ENCODE peak calls at places on chromosomes 4 and X, in nine cellular contexts. U, G, H, L, R, E, T, V and N are unnamed samples.

GRCh38 chrX:19775830-19776498 is 111.4 kb downstream of the SH3KBP1 start:
- DNase-seq in U (no peak), G (no peak), H (no peak), L (no peak), R (no peak), E (no peak), T (no peak), V (no peak), N (no peak)

GRCh38 chrX:69431417-69431816 is 72.7 kb upstream of the NALF2 start:
- DNase-seq in U (no peak), G (no peak), H (no peak), L (no peak), R (no peak), E (no peak), T (no peak), V (no peak), N (no peak)

GRCh38 chrX:34778961-34779360 is 121.9 kb upstream of the TMEM47 start:
- DNase-seq in U (no peak), G (no peak), H (no peak), L (no peak), R (no peak), E (no peak), T (no peak), V (no peak), N (no peak)

GRCh38 chrX:133685806-133686205 is 270.5 kb upstream of the GPC4 start:
- DNase-seq in U (no peak), G (no peak), H (no peak), L (no peak), R (no peak), E (no peak), T (no peak), V (no peak), N (no peak)

GRCh38 chrX:11416600-11416999 is 123.4 kb downstream of the AMELX start:
- DNase-seq in U (no peak), G (no peak), H (no peak), L (no peak), R (no peak), E (no peak), T (no peak), V (no peak), N (no peak)

GRCh38 chrX:132615396-132616131 is 126.7 kb upstream of the MBNL3 start:
- DNase-seq in U (no peak), G (no peak), H (no peak), L (peak), R (peak), E (peak), T (no peak), V (no peak), N (no peak)

GRCh38 chrX:2958199-2958598 is 29.1 kb upstream of the ARSD start:
- DNase-seq in U (no peak), G (no peak), H (no peak), L (no peak), R (no peak), E (no peak), T (no peak), V (no peak), N (no peak)

GRCh38 chrX:38489341-38489740 is 72.0 kb upstream of the TSPAN7 start:
- DNase-seq in U (no peak), G (no peak), H (no peak), L (no peak), R (no peak), E (no peak), T (no peak), V (no peak), N (no peak)

GRCh38 chr4:164828945-164829344 is 48.0 kb upstream of the APELA start:
- DNase-seq in U (no peak), G (no peak), H (no peak), L (no peak), R (no peak), E (no peak), T (no peak), V (no peak), N (no peak)

GRCh38 chr4:112857461-112857860 is 192.0 kb upstream of the ANK2 start:
- DNase-seq in U (no peak), G (no peak), H (no peak), L (no peak), R (peak), E (no peak), T (no peak), V (no peak), N (no peak)

GRCh38 chrX:15336023-15336413 is 695 bp upstream of the PIGA start:
- DNase-seq in U (no peak), G (no peak), H (no peak), L (no peak), R (peak), E (peak), T (no peak), V (no peak), N (no peak)

GRCh38 chrX:21373637-21374162 is 518 bp upstream of the CNKSR2 start:
- DNase-seq in U (peak), G (no peak), H (no peak), L (peak), R (peak), E (peak), T (no peak), V (no peak), N (no peak)

GRCh38 chr4:56783986-56784385 is 37.5 kb downstream of the SPINK2 start:
- DNase-seq in U (no peak), G (no peak), H (no peak), L (no peak), R (no peak), E (no peak), T (no peak), V (no peak), N (no peak)

GRCh38 chr4:140719693-140720092 is 36.5 kb downstream of the TBC1D9 start:
- DNase-seq in U (no peak), G (no peak), H (no peak), L (no peak), R (no peak), E (no peak), T (no peak), V (no peak), N (no peak)

DNA sequence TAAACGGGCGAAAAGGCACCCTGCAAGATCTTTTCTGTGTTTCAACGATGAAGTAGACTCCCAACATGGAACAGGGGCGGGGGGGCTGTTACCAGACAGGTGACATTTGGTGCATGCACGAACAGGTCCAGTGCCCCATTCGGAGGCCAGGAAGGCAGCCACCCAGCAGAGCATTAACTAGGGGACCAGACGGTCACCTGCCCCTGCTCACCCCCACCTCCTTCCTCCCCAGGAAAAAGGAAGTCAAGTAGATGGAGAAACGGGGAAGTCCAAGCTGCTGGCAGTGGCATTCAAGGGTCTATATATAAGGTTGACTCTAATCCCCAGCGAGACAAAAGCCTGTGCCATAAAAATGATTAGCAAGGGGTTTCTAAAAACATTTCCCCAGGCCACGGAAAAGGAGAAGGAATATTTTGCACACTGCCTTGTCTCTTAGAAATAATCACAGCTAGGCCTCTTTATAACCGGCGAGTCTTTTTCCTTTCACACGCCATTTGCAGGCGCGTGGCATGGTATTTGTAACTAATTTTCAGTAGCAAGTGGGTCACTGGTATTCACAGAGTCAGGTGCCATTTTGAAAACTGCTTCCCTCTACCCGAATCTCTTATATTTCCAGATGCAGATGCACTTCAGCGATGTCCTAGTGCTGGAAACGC is 1.2 kb upstream of the TMSB4X start:
- DNase-seq in U (peak), G (no peak), H (no peak), L (no peak), R (no peak), E (no peak), T (no peak), V (no peak), N (no peak)
- TF ChIP-seq POLR2A in U (no peak), G (peak), H (no peak), L (no peak), R (no peak), E (no peak), T (peak), V (no peak), N (no peak)

GRCh38 chr4:184306949-184307348 is 89.3 kb upstream of the ENPP6 start:
- DNase-seq in U (no peak), G (no peak), H (no peak), L (no peak), R (no peak), E (no peak), T (no peak), V (no peak), N (peak)
- TF ChIP-seq POLR2A in U (no peak), G (no peak), H (no peak), L (no peak), R (no peak), E (no peak), T (no peak), V (no peak), N (no peak)

DNA sequence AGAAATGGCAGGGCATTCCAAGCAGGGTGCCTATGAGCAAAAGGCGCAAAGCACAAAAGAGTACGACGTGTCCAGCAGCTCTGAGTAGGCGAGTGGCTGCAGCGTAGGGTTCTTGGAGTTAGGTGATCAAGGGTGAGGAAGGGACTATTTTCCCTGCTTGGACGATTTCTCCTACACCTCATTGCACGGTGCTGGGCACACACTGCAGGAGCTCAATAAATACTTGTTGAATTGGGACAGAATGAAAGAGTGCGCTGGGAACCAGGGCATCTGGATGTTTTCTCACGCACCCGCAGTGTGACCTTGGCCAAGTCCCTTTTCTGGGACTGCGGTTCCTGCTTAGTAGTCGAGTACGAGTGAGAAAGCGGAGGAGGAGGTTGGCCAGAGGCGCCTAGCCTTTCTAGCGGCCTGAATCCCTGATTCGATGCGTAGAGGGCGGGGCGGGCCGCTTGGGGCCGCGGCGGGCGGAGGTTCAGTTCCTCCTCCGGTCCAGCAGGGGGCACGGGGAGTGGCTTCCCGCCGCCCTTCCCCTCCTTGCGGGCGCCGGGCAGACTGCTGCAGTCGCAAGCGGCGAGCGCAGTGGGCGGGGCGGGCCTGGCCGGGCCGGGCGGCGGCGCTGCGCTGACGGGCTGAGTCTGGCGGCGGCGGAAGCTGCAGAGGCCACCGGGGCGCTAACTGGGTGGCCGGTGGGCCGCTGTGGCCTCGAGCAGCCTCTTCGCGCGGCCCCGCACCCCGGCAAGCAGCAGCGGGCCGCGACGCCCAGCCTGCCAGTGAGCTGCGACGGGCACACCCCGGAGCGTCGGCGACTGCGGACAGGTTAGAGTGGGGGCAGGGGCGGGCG is at the start of gene FAM199X:
- DNase-seq in U (peak), G (peak), H (peak), L (peak), R (peak), E (peak), T (peak), V (peak), N (peak)
- TF ChIP-seq POLR2A in U (no peak), G (peak), H (no peak), L (peak), R (peak), E (peak), T (peak), V (peak), N (no peak)

GRCh38 chr4:119730644-119730995 is 102.0 kb upstream of the PDE5A start:
- DNase-seq in U (no peak), G (no peak), H (no peak), L (no peak), R (no peak), E (no peak), T (no peak), V (no peak), N (no peak)

GRCh38 chr4:119729815-119730643 is 101.4 kb upstream of the PDE5A start:
- DNase-seq in U (no peak), G (no peak), H (peak), L (peak), R (peak), E (peak), T (no peak), V (no peak), N (no peak)

GRCh38 chr4:119731146-119731742 is 102.6 kb upstream of the PDE5A start:
- DNase-seq in U (no peak), G (no peak), H (no peak), L (no peak), R (no peak), E (no peak), T (no peak), V (no peak), N (no peak)

GRCh38 chr4:119728185-119728584 is 99.6 kb upstream of the PDE5A start:
- DNase-seq in U (no peak), G (no peak), H (no peak), L (no peak), R (no peak), E (no peak), T (no peak), V (no peak), N (no peak)

DNA sequence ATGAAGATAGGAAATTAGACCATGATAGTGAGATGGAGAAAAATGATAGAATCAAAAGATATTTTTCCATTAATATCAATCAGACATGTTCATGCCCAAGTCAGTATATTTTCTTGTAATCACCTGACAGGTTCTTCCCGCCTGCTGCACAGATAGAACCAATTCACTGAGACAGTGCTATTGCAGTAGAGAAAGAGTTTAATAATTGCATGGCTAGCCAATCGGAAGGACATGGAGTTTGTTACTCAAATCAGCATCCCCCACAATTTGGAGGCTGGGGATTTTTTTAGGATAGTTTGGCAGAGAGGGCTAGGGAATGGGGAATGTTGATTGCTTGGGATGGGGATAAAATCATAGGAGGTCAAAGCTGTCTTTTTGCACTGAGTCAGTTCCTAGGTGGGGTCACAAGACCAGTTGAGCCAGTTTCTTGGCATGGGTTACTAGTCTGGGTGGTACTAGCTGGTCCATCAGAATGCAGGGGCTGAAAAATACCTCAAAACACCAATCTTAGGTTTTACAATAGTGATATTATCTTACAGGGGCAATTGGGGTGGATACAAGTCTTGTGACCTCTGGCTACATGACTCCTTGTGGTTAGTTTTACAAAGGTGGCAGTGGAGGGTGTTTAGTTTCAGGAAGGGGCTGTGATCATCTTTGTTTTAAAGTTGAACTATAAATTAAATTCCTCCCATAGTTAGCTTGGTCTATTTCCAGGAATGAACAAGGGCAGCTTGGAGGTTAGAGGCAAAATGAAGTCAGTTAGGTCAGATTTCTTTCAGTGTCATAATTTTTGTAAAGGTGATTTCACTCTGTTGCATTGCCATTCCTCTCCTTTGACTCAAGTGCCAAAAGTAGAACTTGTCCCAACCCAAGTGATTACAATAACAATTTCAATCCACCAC is 100.3 kb upstream of the PDE5A start:
- DNase-seq in U (no peak), G (no peak), H (no peak), L (no peak), R (no peak), E (no peak), T (no peak), V (no peak), N (no peak)
- TF ChIP-seq POLR2A in U (no peak), G (no peak), H (no peak), L (no peak), R (no peak), E (no peak), T (no peak), V (no peak), N (no peak)

GRCh38 chrX:153598541-153599191 is at the start of gene CCNQ:
- DNase-seq in U (no peak), G (no peak), H (no peak), L (peak), R (peak), E (no peak), T (no peak), V (no peak), N (no peak)
- TF ChIP-seq POLR2A in U (no peak), G (no peak), H (no peak), L (peak), R (peak), E (no peak), T (peak), V (no peak), N (no peak)

GRCh38 chrX:12978205-12979010 is 3.5 kb downstream of the TMSB4X start:
- DNase-seq in U (no peak), G (no peak), H (no peak), L (peak), R (peak), E (peak), T (peak), V (no peak), N (no peak)
- TF ChIP-seq POLR2A in U (no peak), G (peak), H (no peak), L (no peak), R (peak), E (no peak), T (no peak), V (no peak), N (no peak)